ENCODE peak calls at places on chromosomes 12 and 14, in nine cellular contexts. L is choroid plexus epithelial cell, Y is brain microvascular endothelial cell, K is body of pancreas, G is astrocyte, S is cardiac muscle cell, R is tibial artery, J is pancreas, H is left lung. F is an unnamed sample.
A peak's percentile ranks its signal among the peaks of the same experiment; 100 is the strongest.

GRCh38 chr14:71908141-71908540 is 24.1 kb upstream of the RGS6 start:
- DNase-seq in L (no peak), Y (no peak), K (no peak), G (no peak), S (no peak), R (no peak), J (no peak), H (no peak), F (no peak)

GRCh38 chr14:84303140-84303539 is 1226.8 kb upstream of the FLRT2 start:
- DNase-seq in L (no peak), Y (no peak), K (no peak), G (no peak), S (no peak), R (no peak), J (peak; percentile 24), H (no peak), F (no peak)

GRCh38 chr12:67269632-67270578 is 747 bp downstream of the CAND1 start:
- DNase-seq in L (peak; percentile 35), Y (no peak), K (peak; percentile 54), G (peak; percentile 23), S (peak; percentile 64), R (peak; percentile 33), J (peak; percentile 85), H (peak; percentile 64), F (peak; percentile 22)

GRCh38 chr12:52837781-52838736 is 3.9 kb upstream of the KRT79 start:
- DNase-seq in L (peak; percentile 41), Y (peak; percentile 35), K (no peak), G (peak; percentile 48), S (no peak), R (no peak), J (no peak), H (no peak), F (peak; percentile 26)

GRCh38 chr12:40238221-40238902 is 13.6 kb downstream of the LRRK2 start:
- DNase-seq in L (peak; percentile 17), Y (no peak), K (no peak), G (no peak), S (no peak), R (no peak), J (no peak), H (no peak), F (no peak)

GRCh38 chr14:75559451-75560187 is 18.8 kb upstream of the FLVCR2 start:
- DNase-seq in L (peak; percentile 65), Y (no peak), K (peak; percentile 40), G (peak; percentile 10), S (no peak), R (no peak), J (no peak), H (peak; percentile 70), F (peak; percentile 84)

GRCh38 chr14:100749967-100750597 is 23.4 kb downstream of the DLK1 start:
- DNase-seq in L (no peak), Y (no peak), K (no peak), G (no peak), S (no peak), R (no peak), J (no peak), H (no peak), F (no peak)

GRCh38 chr14:61188936-61189808 is 92.0 kb downstream of the TMEM30B start:
- DNase-seq in L (peak; percentile 90), Y (peak; percentile 60), K (peak; percentile 51), G (peak; percentile 55), S (peak; percentile 67), R (peak; percentile 54), J (no peak), H (peak; percentile 57), F (peak; percentile 82)

GRCh38 chr12:30691122-30691879 is 4.4 kb downstream of the IPO8 start:
- DNase-seq in L (peak; percentile 85), Y (peak; percentile 71), K (peak; percentile 16), G (peak; percentile 70), S (peak; percentile 32), R (peak; percentile 23), J (no peak), H (no peak), F (peak; percentile 79)

GRCh38 chr12:93128332-93128707 is 199.2 kb upstream of the EEA1 start:
- DNase-seq in L (no peak), Y (no peak), K (peak; percentile 16), G (no peak), S (no peak), R (no peak), J (no peak), H (peak; percentile 58), F (no peak)

GRCh38 chr12:52022841-52023181 is 16.1 kb downstream of the TAMALIN start:
- DNase-seq in L (no peak), Y (no peak), K (peak; percentile 49), G (no peak), S (peak; percentile 31), R (no peak), J (no peak), H (no peak), F (no peak)

GRCh38 chr12:45200497-45201043 is 15.3 kb upstream of the ANO6 start:
- DNase-seq in L (peak; percentile 56), Y (no peak), K (no peak), G (no peak), S (no peak), R (no peak), J (no peak), H (no peak), F (peak; percentile 32)
- H3K4me3 ChIP-seq in L (no peak overlapping the region), Y (no peak overlapping the region), K (no peak overlapping the region), G (no peak overlapping the region), S (no peak overlapping the region), R (no peak overlapping the region), J (no peak overlapping the region), H (no peak overlapping the region), F (no peak overlapping the region)

GRCh38 chr12:49537709-49538601 is 875 bp upstream of the KCNH3 start:
- DNase-seq in L (no peak), Y (no peak), K (no peak), G (no peak), S (peak; percentile 53), R (no peak), J (peak; percentile 65), H (no peak), F (no peak)
- TF ChIP-seq CTCF in L (no peak), Y (peak; percentile 14), K (no peak), G (no peak), S (no peak), R (no peak), J (no peak), H (no peak), F (no peak)

DNA sequence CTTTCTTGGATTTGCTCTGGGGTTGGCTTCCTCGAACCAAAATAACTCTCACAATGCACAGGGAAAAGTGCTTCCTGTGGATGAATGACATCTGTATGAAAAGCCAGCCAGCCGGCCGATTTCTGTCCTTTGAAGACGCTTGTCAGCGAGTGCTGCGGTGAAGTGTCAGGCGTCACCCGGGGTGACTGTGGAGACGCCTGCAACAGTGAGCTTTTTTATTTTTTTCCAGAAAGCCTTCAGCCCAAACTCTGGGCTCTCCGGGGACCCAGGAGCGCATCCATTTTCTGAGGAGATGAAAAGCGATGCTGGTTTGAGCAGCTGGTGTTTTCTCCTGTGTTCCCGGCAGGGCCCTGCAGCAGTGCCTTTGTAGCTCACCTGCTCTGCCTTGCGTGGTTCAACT is 147.9 kb upstream of the MYL2 start:
- DNase-seq in L (no peak), Y (no peak), K (no peak), G (no peak), S (peak; percentile 48), R (no peak), J (no peak), H (no peak), F (no peak)
- H3K4me3 ChIP-seq in L (no peak overlapping the region), Y (no peak overlapping the region), K (no peak overlapping the region), G (no peak overlapping the region), S (no peak overlapping the region), R (no peak overlapping the region), J (no peak overlapping the region), H (no peak overlapping the region), F (no peak overlapping the region)

GRCh38 chr14:90060312-90060964 is 1.4 kb upstream of the KCNK13 start:
- DNase-seq in L (peak; percentile 56), Y (peak; percentile 13), K (peak; percentile 29), G (peak; percentile 40), S (peak; percentile 75), R (no peak), J (peak; percentile 81), H (peak; percentile 37), F (peak; percentile 56)
- TF ChIP-seq CTCF in L (peak; percentile 52), Y (peak; percentile 57), K (peak; percentile 9), G (no peak), S (peak; percentile 58), R (no peak), J (peak; percentile 26), H (peak; percentile 26), F (peak; percentile 38)

GRCh38 chr14:58701156-58701555 is 63.4 kb downstream of the DACT1 start:
- DNase-seq in L (no peak), Y (no peak), K (no peak), G (no peak), S (no peak), R (no peak), J (no peak), H (no peak), F (no peak)
- H3K4me3 ChIP-seq in L (no peak overlapping the region), Y (no peak overlapping the region), K (no peak overlapping the region), G (no peak overlapping the region), S (no peak overlapping the region), R (no peak overlapping the region), J (no peak overlapping the region), H (no peak overlapping the region), F (no peak overlapping the region)

GRCh38 chr14:77139540-77140342 is 1.9 kb downstream of the ZDHHC22 start:
- DNase-seq in L (peak; percentile 27), Y (no peak), K (no peak), G (no peak), S (peak; percentile 73), R (no peak), J (peak; percentile 72), H (no peak), F (peak; percentile 27)
- TF ChIP-seq CTCF in L (peak; percentile 64), Y (peak; percentile 74), K (peak; percentile 22), G (peak; percentile 21), S (peak; percentile 59), R (no peak), J (no peak), H (peak; percentile 8), F (peak; percentile 55)

GRCh38 chr12:59087691-59088090 is 167.4 kb upstream of the LRIG3 start:
- DNase-seq in L (no peak), Y (no peak), K (no peak), G (no peak), S (no peak), R (no peak), J (no peak), H (no peak), F (no peak)

GRCh38 chr12:59085680-59086079 is 165.4 kb upstream of the LRIG3 start:
- DNase-seq in L (no peak), Y (no peak), K (no peak), G (no peak), S (no peak), R (no peak), J (no peak), H (no peak), F (no peak)

GRCh38 chr12:59087077-59087673 is 166.9 kb upstream of the LRIG3 start:
- DNase-seq in L (peak; percentile 54), Y (no peak), K (peak; percentile 12), G (no peak), S (no peak), R (no peak), J (no peak), H (no peak), F (peak; percentile 48)

GRCh38 chr12:59086124-59086523 is 165.8 kb upstream of the LRIG3 start:
- DNase-seq in L (no peak), Y (no peak), K (no peak), G (peak; percentile 59), S (no peak), R (no peak), J (no peak), H (no peak), F (no peak)

GRCh38 chr12:59084758-59085383 is 164.6 kb upstream of the LRIG3 start:
- DNase-seq in L (peak; percentile 60), Y (no peak), K (peak; percentile 12), G (peak; percentile 92), S (peak; percentile 3), R (no peak), J (no peak), H (no peak), F (peak; percentile 22)
- H3K4me3 ChIP-seq in L (no peak overlapping the region), Y (no peak overlapping the region), K (no peak overlapping the region), G (no peak overlapping the region), S (no peak overlapping the region), R (no peak overlapping the region), J (no peak overlapping the region), H (no peak overlapping the region), F (no peak overlapping the region)